ENCODE peak calls at places on chromosomes 16 and 17, in seven cellular contexts. T is uterus, K is esophagus muscularis mucosa, D is thyroid gland, A is GM12878, N is lower leg skin, M is IMR-90. I is an unnamed sample.

GRCh38 chr16:73768786-73769203 is 527.8 kb upstream of the PSMD7 start:
- DNase-seq in T (no peak), K (no peak), D (no peak), A (no peak), N (no peak), M (no peak), I (no peak)

GRCh38 chr17:50540485-50541401 is 6.2 kb upstream of the SPATA20 start:
- DNase-seq in T (no peak), K (no peak), D (no peak), A (no peak), N (no peak), M (no peak), I (no peak)

GRCh38 chr16:48054881-48055601 is 100.8 kb downstream of the ABCC12 start:
- DNase-seq in T (no peak), K (no peak), D (peak; percentile 65), A (no peak), N (peak; percentile 16), M (peak; percentile 71), I (no peak)

GRCh38 chr16:80341242-80341641 is 199.6 kb upstream of the DYNLRB2 start:
- DNase-seq in T (no peak), K (no peak), D (no peak), A (no peak), N (no peak), M (no peak), I (no peak)

GRCh38 chr17:27946521-27946920 is 53.4 kb upstream of the LYRM9 start:
- DNase-seq in T (no peak), K (no peak), D (no peak), A (no peak), N (no peak), M (no peak), I (no peak)

GRCh38 chr17:4566785-4567184 is 6.4 kb upstream of the GGT6 start:
- DNase-seq in T (no peak), K (no peak), D (peak; percentile 32), A (no peak), N (peak; percentile 55), M (peak; percentile 39), I (no peak)

GRCh38 chr17:59846391-59847165 is 46.2 kb downstream of the TUBD1 start:
- DNase-seq in T (peak; percentile 91), K (peak; percentile 95), D (peak; percentile 41), A (peak; percentile 91), N (peak; percentile 86), M (peak; percentile 94), I (no peak)

GRCh38 chr16:60204221-60204620 is 1470.1 kb upstream of the GOT2 start:
- DNase-seq in T (no peak), K (no peak), D (no peak), A (no peak), N (no peak), M (no peak), I (no peak)

GRCh38 chr17:78910885-78911284 is 7.9 kb upstream of the CEP295NL start:
- DNase-seq in T (no peak), K (no peak), D (no peak), A (no peak), N (no peak), M (no peak), I (no peak)

GRCh38 chr17:66753126-66753920 is 81.6 kb upstream of the CACNG5 start:
- DNase-seq in T (no peak), K (no peak), D (peak; percentile 64), A (no peak), N (no peak), M (no peak), I (no peak)

GRCh38 chr17:836154-836553 is 54.0 kb downstream of the MRM3 start:
- DNase-seq in T (no peak), K (no peak), D (no peak), A (no peak), N (no peak), M (no peak), I (no peak)

GRCh38 chr17:50884354-50885311 is 18.5 kb upstream of the TOB1 start:
- DNase-seq in T (no peak), K (no peak), D (peak; percentile 59), A (no peak), N (no peak), M (no peak), I (peak; percentile 77)

GRCh38 chr16:5621826-5622225 is 524.2 kb upstream of the EEF2KMT start:
- DNase-seq in T (no peak), K (no peak), D (no peak), A (no peak), N (no peak), M (no peak), I (no peak)

GRCh38 chr17:77555741-77556291 is 402.7 kb upstream of the TNRC6C start:
- DNase-seq in T (no peak), K (no peak), D (peak; percentile 93), A (no peak), N (no peak), M (no peak), I (no peak)

GRCh38 chr17:4744999-4745969 is 5.6 kb upstream of the CXCL16 start:
- DNase-seq in T (no peak), K (no peak), D (no peak), A (no peak), N (no peak), M (no peak), I (no peak)

GRCh38 chr16:86775401-86775985 is 197.1 kb downstream of the FOXL1 start:
- DNase-seq in T (no peak), K (no peak), D (no peak), A (no peak), N (no peak), M (peak; percentile 34), I (no peak)

GRCh38 chr16:2082171-2082982 is 34.6 kb downstream of the TSC2 start:
- DNase-seq in T (peak; percentile 53), K (no peak), D (no peak), A (no peak), N (no peak), M (peak; percentile 41), I (no peak)

GRCh38 chr17:8125947-8126305 is 2.0 kb upstream of the HES7 start:
- DNase-seq in T (peak; percentile 55), K (no peak), D (no peak), A (no peak), N (no peak), M (no peak), I (no peak)

GRCh38 chr17:40372031-40372430 is 7.5 kb upstream of the GJD3 start:
- DNase-seq in T (no peak), K (no peak), D (no peak), A (no peak), N (no peak), M (no peak), I (no peak)

GRCh38 chr16:86509759-86510464 is 415 bp upstream of the FOXF1 start:
- DNase-seq in T (peak; percentile 65), K (peak; percentile 94), D (no peak), A (no peak), N (no peak), M (peak; percentile 96), I (no peak)

GRCh38 chr16:16113076-16113475 is 110.2 kb downstream of the ABCC6 start:
- DNase-seq in T (no peak), K (no peak), D (no peak), A (no peak), N (no peak), M (no peak), I (no peak)

DNA sequence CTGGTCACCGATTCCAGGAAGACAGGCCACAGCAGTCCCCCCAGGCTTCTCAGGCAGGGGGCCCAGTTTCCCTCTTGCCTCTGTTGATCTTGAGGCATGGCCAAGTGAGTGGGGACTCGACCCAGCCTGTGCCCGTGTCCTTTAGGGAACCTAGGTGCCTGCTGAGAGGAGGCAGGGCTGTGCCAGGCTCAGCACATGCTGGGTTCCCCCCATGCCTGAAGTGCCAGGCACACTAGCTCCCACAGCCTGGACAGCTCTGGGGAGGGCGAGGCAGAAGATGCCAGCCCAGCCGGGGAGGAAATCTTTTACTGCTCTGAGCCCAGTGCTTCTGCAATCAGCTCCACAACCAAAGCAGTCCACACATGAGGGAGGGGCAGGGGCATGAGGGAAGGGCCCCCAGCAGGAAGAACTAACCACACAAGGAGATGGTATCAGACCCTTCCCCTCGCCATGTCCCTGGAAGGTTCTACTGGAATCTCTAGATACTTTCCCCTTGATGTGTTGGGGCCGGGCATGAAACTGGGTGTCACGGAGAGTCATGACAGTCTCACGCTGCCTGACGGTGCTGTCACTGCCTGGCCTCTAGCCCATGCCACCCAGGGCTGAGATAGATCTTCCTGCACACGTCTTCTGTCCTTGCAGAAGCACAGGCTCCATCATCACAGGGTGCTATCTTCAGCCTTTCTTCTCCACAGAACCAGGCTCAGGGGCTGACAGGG is 25.5 kb downstream of the MYO18A start:
- DNase-seq in T (no peak), K (no peak), D (no peak), A (no peak), N (no peak), M (no peak), I (no peak)
- TF ChIP-seq POLR2A in T (no peak), K (no peak), D (no peak), A (no peak), N (no peak), M (no peak), I (no peak)

GRCh38 chr16:83878838-83879237 is 20.1 kb upstream of the MLYCD start:
- DNase-seq in T (no peak), K (no peak), D (no peak), A (no peak), N (no peak), M (peak; percentile 60), I (no peak)
- TF ChIP-seq CTCF in T (peak; percentile 46), K (peak; percentile 46), D (peak; percentile 59), A (peak; percentile 14), N (no peak), M (peak; percentile 88), I (peak; percentile 24)

DNA sequence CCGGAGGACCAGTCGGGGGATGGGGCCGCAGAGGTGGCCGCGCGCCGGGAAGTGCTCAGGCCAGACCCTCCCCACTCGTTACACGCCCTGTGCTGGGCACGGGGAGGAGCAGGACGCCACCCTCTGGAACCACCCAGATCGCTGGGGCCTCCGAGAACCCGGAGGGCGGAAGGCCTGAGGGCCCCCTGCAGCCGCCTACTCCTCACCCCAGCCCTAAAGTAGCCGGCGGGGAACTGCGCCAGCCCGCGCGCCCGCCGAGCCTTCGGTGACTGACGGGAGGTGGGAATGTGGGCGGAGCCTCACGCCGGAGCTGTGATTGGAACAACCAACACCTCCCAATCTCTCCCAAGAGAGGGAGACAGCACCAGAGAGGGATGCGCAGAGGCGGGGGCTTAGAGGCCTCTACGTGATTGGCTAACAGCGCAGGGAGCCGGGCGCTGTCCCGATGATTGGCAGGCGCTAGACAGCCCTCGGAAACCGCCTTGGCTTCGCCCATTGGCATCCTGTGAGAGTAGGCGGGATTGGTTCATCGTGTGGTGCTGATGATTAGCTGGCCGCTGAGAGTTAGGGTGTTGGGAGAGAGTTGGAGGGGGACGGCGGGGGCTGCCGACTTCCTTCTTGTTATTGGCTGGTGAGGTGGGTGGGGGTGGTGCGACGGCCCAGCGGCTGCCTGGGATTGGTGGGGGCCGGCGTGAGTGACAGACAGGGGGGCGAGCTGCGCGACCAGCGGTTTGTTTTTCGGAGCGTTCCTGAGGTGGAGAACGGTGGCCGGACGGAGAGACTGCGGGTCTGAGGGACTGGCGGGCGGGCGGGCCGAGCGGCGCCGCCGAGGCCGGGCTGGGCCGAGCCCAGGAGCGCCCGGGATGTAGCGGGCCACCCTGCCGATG is at the start of gene MAP3K3:
- DNase-seq in T (peak; percentile 99), K (peak; percentile 100), D (peak; percentile 99), A (peak; percentile 99), N (peak; percentile 99), M (peak; percentile 100), I (peak; percentile 100)
- TF ChIP-seq POLR2A in T (peak; percentile 74), K (no peak), D (peak; percentile 85), A (peak; percentile 92), N (peak; percentile 6), M (peak; percentile 60), I (peak; percentile 70)

DNA sequence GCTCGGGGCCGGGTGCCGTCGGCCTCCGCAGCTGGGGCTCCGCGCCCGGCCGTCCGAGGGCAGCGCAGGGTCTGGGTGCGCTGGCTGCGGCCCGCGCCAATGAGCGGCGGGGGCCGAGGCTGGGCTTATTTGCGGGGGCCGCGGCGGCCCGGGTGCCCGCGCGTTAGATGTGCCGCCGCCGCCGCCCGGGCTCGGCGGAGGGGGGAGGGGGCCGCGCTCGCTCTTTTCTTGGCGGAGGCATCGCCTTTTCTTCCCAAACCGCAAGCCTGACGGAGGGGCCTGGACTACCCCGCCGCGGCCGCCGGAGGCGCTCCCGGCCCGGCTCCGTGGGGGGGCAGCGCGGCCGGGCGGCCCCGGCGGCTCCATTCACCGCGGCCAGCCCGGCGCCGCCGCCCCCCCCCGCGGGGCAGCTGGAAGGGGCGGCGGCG is at the start of gene NOTUM:
- DNase-seq in T (no peak), K (no peak), D (no peak), A (no peak), N (no peak), M (peak; percentile 12), I (no peak)
- TF ChIP-seq CTCF in T (peak; percentile 27), K (no peak), D (peak; percentile 38), A (no peak), N (no peak), M (peak; percentile 45), I (no peak)